ENCODE peak calls at places on chromosomes 5 and 9, in nine cellular contexts. J, A, H, N, R, Z, M, X and E are unnamed samples.

GRCh38 chr9:109889456-109889855 is 109.5 kb downstream of the PALM2AKAP2 start:
- DNase-seq in A (no peak), H (no peak), R (no peak), J (no peak), Z (no peak), M (no peak), N (peak; percentile 50), X (no peak), E (no peak)

GRCh38 chr5:9009931-9010652 is 535.8 kb downstream of the SEMA5A start:
- DNase-seq in N (no peak), A (no peak), J (no peak), R (no peak), X (no peak), M (peak; percentile 48), H (no peak), Z (peak; percentile 44), E (no peak)

GRCh38 chr9:137218754-137219271 is 3.2 kb downstream of the RNF208 start:
- DNase-seq in Z (peak; percentile 45), J (peak; percentile 92), R (peak; percentile 20), A (no peak), X (no peak), M (peak; percentile 53), N (no peak), H (no peak), E (peak; percentile 67)

GRCh38 chr5:53055359-53055758 is 54.2 kb downstream of the MOCS2 start:
- DNase-seq in H (no peak), Z (no peak), N (no peak), X (no peak), R (no peak), M (no peak), J (no peak), A (no peak), E (no peak)

GRCh38 chr5:96893342-96893741 is 17.0 kb downstream of the ERAP2 start:
- DNase-seq in Z (peak; percentile 91), H (no peak), N (no peak), J (no peak), X (peak; percentile 44), A (no peak), M (peak; percentile 15), R (peak; percentile 68), E (peak; percentile 88)

GRCh38 chr5:14114615-14115251 is 28.4 kb upstream of the TRIO start:
- DNase-seq in A (no peak), H (no peak), X (no peak), Z (peak; percentile 52), J (no peak), M (peak; percentile 37), R (no peak), N (no peak), E (no peak)

GRCh38 chr5:58074222-58074621 is 385.7 kb downstream of the PLK2 start:
- DNase-seq in Z (no peak), H (no peak), X (no peak), A (no peak), M (no peak), R (no peak), J (no peak), N (no peak), E (no peak)

GRCh38 chr5:40675396-40676133 is 4.2 kb upstream of the PTGER4 start:
- DNase-seq in M (no peak), J (no peak), R (no peak), A (no peak), H (no peak), N (no peak), Z (no peak), X (peak; percentile 65), E (no peak)

GRCh38 chr5:172834570-172835245 is 657 bp downstream of the ERGIC1 start:
- DNase-seq in X (no peak), M (peak; percentile 73), R (no peak), H (no peak), N (no peak), A (no peak), J (peak; percentile 47), Z (no peak), E (no peak)

GRCh38 chr5:123163225-123163876 is 74.3 kb downstream of the PRDM6 start:
- DNase-seq in J (no peak), R (no peak), H (no peak), X (no peak), A (no peak), M (no peak), Z (no peak), N (no peak), E (no peak)

GRCh38 chr5:114412509-114413171 is 50.8 kb downstream of the KCNN2 start:
- DNase-seq in N (peak; percentile 9), M (peak; percentile 60), X (no peak), Z (peak; percentile 83), R (peak; percentile 27), H (no peak), J (no peak), A (no peak), E (no peak)

GRCh38 chr9:130530932-130531331 is 48.4 kb upstream of the FUBP3 start:
- DNase-seq in N (peak; percentile 29), H (no peak), Z (peak; percentile 8), X (no peak), A (no peak), J (peak; percentile 32), M (peak; percentile 39), R (no peak), E (no peak)

GRCh38 chr5:177350776-177351391 is 584 bp downstream of the LMAN2 start:
- DNase-seq in J (no peak), X (no peak), N (no peak), A (no peak), M (peak; percentile 35), Z (peak; percentile 2), H (no peak), R (no peak), E (no peak)

GRCh38 chr5:140339636-140340035 is 6.8 kb downstream of the HBEGF start:
- DNase-seq in J (no peak), Z (no peak), A (no peak), N (no peak), R (no peak), M (no peak), X (no peak), H (no peak), E (no peak)

GRCh38 chr5:84696651-84697050 is 312.0 kb upstream of the EDIL3 start:
- DNase-seq in J (no peak), M (no peak), H (no peak), Z (peak; percentile 75), R (no peak), A (no peak), N (no peak), X (no peak), E (no peak)

GRCh38 chr5:154236011-154236410 is 45.5 kb downstream of the GALNT10 start:
- DNase-seq in M (no peak), H (no peak), A (no peak), N (no peak), Z (no peak), R (no peak), J (no peak), X (no peak), E (no peak)

GRCh38 chr9:123334639-123335038 is 21.4 kb upstream of the CRB2 start:
- DNase-seq in Z (no peak), X (no peak), R (no peak), M (no peak), A (no peak), J (no peak), H (no peak), N (no peak), E (no peak)

GRCh38 chr9:123335986-123336329 is 20.0 kb upstream of the CRB2 start:
- DNase-seq in R (no peak), J (no peak), N (no peak), H (no peak), A (no peak), M (no peak), Z (no peak), X (no peak), E (no peak)

GRCh38 chr9:123336455-123336854 is 19.5 kb upstream of the CRB2 start:
- DNase-seq in H (no peak), M (no peak), X (no peak), N (no peak), R (no peak), Z (no peak), J (no peak), A (no peak), E (no peak)

GRCh38 chr9:123336959-123337358 is 19.0 kb upstream of the CRB2 start:
- DNase-seq in X (no peak), H (no peak), R (no peak), Z (no peak), N (no peak), A (no peak), J (no peak), M (no peak), E (no peak)

DNA sequence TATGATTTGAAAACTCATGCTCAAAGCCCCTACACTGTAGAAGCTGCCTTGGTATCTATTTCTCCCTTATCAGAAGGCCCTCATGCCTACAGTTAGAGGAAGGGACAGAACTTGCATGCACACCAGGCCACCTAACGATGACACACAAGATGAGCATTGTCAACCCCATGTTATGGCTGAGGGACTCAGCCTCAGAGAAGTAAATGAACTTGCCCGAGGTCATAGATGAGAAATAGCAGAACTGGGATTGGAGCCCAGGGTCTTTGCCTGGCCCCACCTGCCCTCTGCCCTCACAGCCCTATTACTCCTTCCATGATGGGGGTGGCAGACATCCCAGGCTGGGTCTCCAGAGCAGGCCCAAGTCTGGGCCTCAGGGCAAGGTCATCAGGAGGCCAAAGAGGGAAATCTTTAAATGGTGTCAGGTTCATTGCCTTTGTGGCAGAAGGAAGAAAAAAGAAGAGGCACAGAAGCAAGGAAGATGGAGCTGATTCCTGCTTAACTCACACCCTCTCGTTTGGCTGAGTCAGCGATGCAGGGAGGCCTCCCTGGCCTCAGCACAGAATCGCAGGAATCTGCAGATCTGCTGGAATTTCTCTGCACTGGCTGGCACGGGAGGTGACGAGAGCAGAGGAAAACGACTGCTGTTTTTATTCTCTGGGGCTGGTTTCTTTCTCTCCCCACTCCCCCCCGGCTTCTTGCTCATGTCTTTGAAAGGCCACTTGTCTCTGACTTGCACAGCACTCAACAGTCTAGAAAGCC is 20.6 kb upstream of the CRB2 start:
- DNase-seq in H (no peak), N (no peak), J (peak; percentile 22), Z (peak; percentile 82), M (peak; percentile 93), A (peak; percentile 85), R (peak; percentile 28), X (no peak), E (peak; percentile 63)
- H3K27ac ChIP-seq in H (peak overlapping the region; percentile 88), N (peak overlapping the region; percentile 44), J (no peak overlapping the region), Z (no peak overlapping the region), M (peak overlapping the region; percentile 33), A (peak overlapping the region; percentile 99), R (no peak overlapping the region), X (no peak overlapping the region), E (no peak overlapping the region)

GRCh38 chr9:120538339-120538738 is 41.6 kb downstream of the CDK5RAP2 start:
- DNase-seq in J (no peak), R (no peak), A (no peak), M (no peak), N (no peak), X (no peak), Z (no peak), H (no peak), E (peak; percentile 25)
- H3K4me3 ChIP-seq in J (no peak overlapping the region), R (no peak overlapping the region), A (no peak overlapping the region), M (no peak overlapping the region), N (no peak overlapping the region), X (no peak overlapping the region), Z (no peak overlapping the region), H (no peak overlapping the region), E (no peak overlapping the region)

GRCh38 chr5:157469073-157469472 is 9.1 kb downstream of the NIPAL4 start:
- DNase-seq in M (no peak), Z (no peak), X (no peak), R (no peak), J (no peak), N (no peak), H (no peak), A (no peak), E (no peak)
- H3K27ac ChIP-seq in M (no peak overlapping the region), Z (no peak overlapping the region), X (no peak overlapping the region), R (no peak overlapping the region), J (no peak overlapping the region), N (no peak overlapping the region), H (no peak overlapping the region), A (no peak overlapping the region), E (no peak overlapping the region)

GRCh38 chr5:157273131-157273556 is 7.2 kb downstream of the CYFIP2 start:
- DNase-seq in N (no peak), X (no peak), R (no peak), M (no peak), J (no peak), H (no peak), Z (no peak), A (no peak), E (no peak)
- H3K4me3 ChIP-seq in N (no peak overlapping the region), X (no peak overlapping the region), R (no peak overlapping the region), M (no peak overlapping the region), J (no peak overlapping the region), H (no peak overlapping the region), Z (no peak overlapping the region), A (no peak overlapping the region), E (no peak overlapping the region)